ENCODE peak calls at places on chromosomes 5 and 9, in nine cellular contexts. One of them, this sample, is unnamed.

GRCh38 chr9:107739601-107740082 is 250.1 kb upstream of the KLF4 start:
- DNase-seq in heart left ventricle: peak; percentile 71
- DNase-seq in CD8-positive, alpha-beta T cell: no peak
- DNase-seq in cardiac muscle cell: peak; percentile 86
- DNase-seq in breast epithelium: peak; percentile 42
- DNase-seq in sigmoid colon: peak; percentile 74
- DNase-seq in GM23248: peak; percentile 75
- DNase-seq in HCT116: no peak
- DNase-seq in naive thymus-derived CD4-positive, alpha-beta T cell: no peak
- DNase-seq in this sample: no peak

GRCh38 chr5:149128023-149128875 is 13.0 kb upstream of the ABLIM3 start:
- DNase-seq in CD8-positive, alpha-beta T cell: no peak
- DNase-seq in breast epithelium: no peak
- DNase-seq in sigmoid colon: no peak
- DNase-seq in heart left ventricle: peak; percentile 42
- DNase-seq in cardiac muscle cell: peak; percentile 55
- DNase-seq in HCT116: no peak
- DNase-seq in GM23248: peak; percentile 60
- DNase-seq in naive thymus-derived CD4-positive, alpha-beta T cell: no peak
- DNase-seq in this sample: peak; percentile 8

GRCh38 chr9:34430843-34431437 is 27.4 kb downstream of the FAM219A start:
- DNase-seq in naive thymus-derived CD4-positive, alpha-beta T cell: no peak
- DNase-seq in heart left ventricle: peak; percentile 84
- DNase-seq in breast epithelium: peak; percentile 19
- DNase-seq in sigmoid colon: peak; percentile 69
- DNase-seq in CD8-positive, alpha-beta T cell: no peak
- DNase-seq in HCT116: peak; percentile 13
- DNase-seq in cardiac muscle cell: peak; percentile 86
- DNase-seq in GM23248: peak; percentile 81
- DNase-seq in this sample: peak; percentile 57

GRCh38 chr5:99949969-99950524 is 585.1 kb upstream of the FAM174A start:
- DNase-seq in naive thymus-derived CD4-positive, alpha-beta T cell: no peak
- DNase-seq in CD8-positive, alpha-beta T cell: no peak
- DNase-seq in sigmoid colon: no peak
- DNase-seq in GM23248: no peak
- DNase-seq in breast epithelium: no peak
- DNase-seq in heart left ventricle: no peak
- DNase-seq in HCT116: no peak
- DNase-seq in cardiac muscle cell: no peak
- DNase-seq in this sample: no peak

GRCh38 chr5:74653991-74654390 is 13.5 kb upstream of the ENC1 start:
- DNase-seq in CD8-positive, alpha-beta T cell: no peak
- DNase-seq in naive thymus-derived CD4-positive, alpha-beta T cell: no peak
- DNase-seq in sigmoid colon: no peak
- DNase-seq in HCT116: no peak
- DNase-seq in heart left ventricle: no peak
- DNase-seq in GM23248: no peak
- DNase-seq in cardiac muscle cell: no peak
- DNase-seq in breast epithelium: no peak
- DNase-seq in this sample: no peak

GRCh38 chr5:23776684-23777083 is 269.3 kb downstream of the PRDM9 start:
- DNase-seq in breast epithelium: no peak
- DNase-seq in cardiac muscle cell: no peak
- DNase-seq in heart left ventricle: no peak
- DNase-seq in CD8-positive, alpha-beta T cell: no peak
- DNase-seq in sigmoid colon: no peak
- DNase-seq in naive thymus-derived CD4-positive, alpha-beta T cell: no peak
- DNase-seq in GM23248: no peak
- DNase-seq in HCT116: no peak
- DNase-seq in this sample: no peak

GRCh38 chr5:153276151-153276550 is 214.3 kb upstream of the GRIA1 start:
- DNase-seq in sigmoid colon: no peak
- DNase-seq in HCT116: no peak
- DNase-seq in naive thymus-derived CD4-positive, alpha-beta T cell: no peak
- DNase-seq in heart left ventricle: no peak
- DNase-seq in GM23248: peak; percentile 48
- DNase-seq in cardiac muscle cell: peak; percentile 33
- DNase-seq in CD8-positive, alpha-beta T cell: no peak
- DNase-seq in breast epithelium: no peak
- DNase-seq in this sample: peak; percentile 46

GRCh38 chr5:36653046-36653445 is 46.6 kb downstream of the SLC1A3 start:
- DNase-seq in CD8-positive, alpha-beta T cell: no peak
- DNase-seq in naive thymus-derived CD4-positive, alpha-beta T cell: no peak
- DNase-seq in breast epithelium: no peak
- DNase-seq in cardiac muscle cell: no peak
- DNase-seq in GM23248: no peak
- DNase-seq in HCT116: no peak
- DNase-seq in sigmoid colon: no peak
- DNase-seq in heart left ventricle: no peak
- DNase-seq in this sample: no peak

GRCh38 chr5:110441035-110441434 is 285.4 kb downstream of the TMEM232 start:
- DNase-seq in GM23248: peak; percentile 66
- DNase-seq in cardiac muscle cell: peak; percentile 41
- DNase-seq in heart left ventricle: no peak
- DNase-seq in CD8-positive, alpha-beta T cell: no peak
- DNase-seq in sigmoid colon: no peak
- DNase-seq in HCT116: peak; percentile 31
- DNase-seq in naive thymus-derived CD4-positive, alpha-beta T cell: no peak
- DNase-seq in breast epithelium: no peak
- DNase-seq in this sample: peak; percentile 19

GRCh38 chr5:154860123-154860522 is 1.7 kb downstream of the CNOT8 start:
- DNase-seq in sigmoid colon: peak; percentile 73
- DNase-seq in breast epithelium: no peak
- DNase-seq in naive thymus-derived CD4-positive, alpha-beta T cell: no peak
- DNase-seq in HCT116: no peak
- DNase-seq in GM23248: peak; percentile 79
- DNase-seq in cardiac muscle cell: peak; percentile 74
- DNase-seq in heart left ventricle: peak; percentile 36
- DNase-seq in CD8-positive, alpha-beta T cell: no peak
- DNase-seq in this sample: no peak

GRCh38 chr9:88085481-88085880 is 52.8 kb downstream of the SPATA31C2 start:
- DNase-seq in sigmoid colon: no peak
- DNase-seq in GM23248: no peak
- DNase-seq in cardiac muscle cell: no peak
- DNase-seq in heart left ventricle: no peak
- DNase-seq in HCT116: no peak
- DNase-seq in naive thymus-derived CD4-positive, alpha-beta T cell: no peak
- DNase-seq in CD8-positive, alpha-beta T cell: no peak
- DNase-seq in breast epithelium: no peak
- DNase-seq in this sample: no peak

GRCh38 chr5:83474986-83475385 is 3.4 kb downstream of the VCAN start:
- DNase-seq in breast epithelium: no peak
- DNase-seq in heart left ventricle: no peak
- DNase-seq in cardiac muscle cell: no peak
- DNase-seq in sigmoid colon: no peak
- DNase-seq in CD8-positive, alpha-beta T cell: no peak
- DNase-seq in naive thymus-derived CD4-positive, alpha-beta T cell: no peak
- DNase-seq in HCT116: no peak
- DNase-seq in GM23248: no peak
- DNase-seq in this sample: no peak
- H3K4me3 ChIP-seq in breast epithelium: peak overlapping the region; percentile 53
- H3K4me3 ChIP-seq in heart left ventricle: peak overlapping the region; percentile 9
- H3K4me3 ChIP-seq in cardiac muscle cell: peak overlapping the region; percentile 90
- H3K4me3 ChIP-seq in sigmoid colon: peak overlapping the region; percentile 51
- H3K4me3 ChIP-seq in CD8-positive, alpha-beta T cell: no peak overlapping the region
- H3K4me3 ChIP-seq in naive thymus-derived CD4-positive, alpha-beta T cell: no peak overlapping the region
- H3K4me3 ChIP-seq in HCT116: peak overlapping the region; percentile 55
- H3K4me3 ChIP-seq in GM23248: peak overlapping the region; percentile 90
- H3K4me3 ChIP-seq in this sample: no peak overlapping the region

DNA sequence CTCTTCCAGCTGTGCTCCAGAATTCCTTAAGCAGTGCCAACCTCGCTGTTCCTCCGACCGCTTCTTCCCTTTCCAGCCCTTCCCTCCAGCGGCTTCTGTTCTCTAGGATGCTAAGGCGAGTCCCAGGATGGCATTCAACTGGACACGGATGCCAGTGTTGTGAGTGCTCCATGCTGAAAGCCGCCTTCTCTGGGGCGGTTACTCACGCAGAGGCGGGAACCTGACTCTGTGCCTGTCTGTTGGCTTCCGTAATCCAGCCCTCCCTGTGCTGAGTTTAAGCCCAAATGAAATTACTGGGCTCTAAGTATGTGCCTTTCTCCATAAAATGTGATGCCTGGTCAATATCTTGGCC is 20.2 kb downstream of the COL5A1 start:
- DNase-seq in heart left ventricle: peak; percentile 52
- DNase-seq in sigmoid colon: peak; percentile 93
- DNase-seq in GM23248: peak; percentile 98
- DNase-seq in CD8-positive, alpha-beta T cell: no peak
- DNase-seq in naive thymus-derived CD4-positive, alpha-beta T cell: no peak
- DNase-seq in breast epithelium: no peak
- DNase-seq in cardiac muscle cell: no peak
- DNase-seq in HCT116: no peak
- DNase-seq in this sample: no peak
- H3K4me3 ChIP-seq in heart left ventricle: no peak overlapping the region
- H3K4me3 ChIP-seq in sigmoid colon: no peak overlapping the region
- H3K4me3 ChIP-seq in GM23248: peak overlapping the region; percentile 26
- H3K4me3 ChIP-seq in CD8-positive, alpha-beta T cell: no peak overlapping the region
- H3K4me3 ChIP-seq in naive thymus-derived CD4-positive, alpha-beta T cell: no peak overlapping the region
- H3K4me3 ChIP-seq in breast epithelium: no peak overlapping the region
- H3K4me3 ChIP-seq in cardiac muscle cell: no peak overlapping the region
- H3K4me3 ChIP-seq in HCT116: no peak overlapping the region
- H3K4me3 ChIP-seq in this sample: no peak overlapping the region

GRCh38 chr5:26791433-26791832 is 247.0 kb downstream of the CDH9 start:
- DNase-seq in cardiac muscle cell: no peak
- DNase-seq in CD8-positive, alpha-beta T cell: no peak
- DNase-seq in GM23248: no peak
- DNase-seq in heart left ventricle: no peak
- DNase-seq in HCT116: no peak
- DNase-seq in sigmoid colon: no peak
- DNase-seq in breast epithelium: no peak
- DNase-seq in naive thymus-derived CD4-positive, alpha-beta T cell: no peak
- DNase-seq in this sample: no peak
- H3K4me3 ChIP-seq in cardiac muscle cell: no peak overlapping the region
- H3K4me3 ChIP-seq in CD8-positive, alpha-beta T cell: no peak overlapping the region
- H3K4me3 ChIP-seq in GM23248: no peak overlapping the region
- H3K4me3 ChIP-seq in heart left ventricle: no peak overlapping the region
- H3K4me3 ChIP-seq in HCT116: no peak overlapping the region
- H3K4me3 ChIP-seq in sigmoid colon: no peak overlapping the region
- H3K4me3 ChIP-seq in breast epithelium: no peak overlapping the region
- H3K4me3 ChIP-seq in naive thymus-derived CD4-positive, alpha-beta T cell: no peak overlapping the region
- H3K4me3 ChIP-seq in this sample: no peak overlapping the region

GRCh38 chr5:169072223-169072622 is 228.7 kb downstream of the SLIT3 start:
- DNase-seq in HCT116: no peak
- DNase-seq in sigmoid colon: no peak
- DNase-seq in naive thymus-derived CD4-positive, alpha-beta T cell: no peak
- DNase-seq in GM23248: no peak
- DNase-seq in breast epithelium: no peak
- DNase-seq in CD8-positive, alpha-beta T cell: no peak
- DNase-seq in heart left ventricle: no peak
- DNase-seq in cardiac muscle cell: no peak
- DNase-seq in this sample: no peak
- H3K4me3 ChIP-seq in HCT116: no peak overlapping the region
- H3K4me3 ChIP-seq in sigmoid colon: no peak overlapping the region
- H3K4me3 ChIP-seq in naive thymus-derived CD4-positive, alpha-beta T cell: no peak overlapping the region
- H3K4me3 ChIP-seq in GM23248: no peak overlapping the region
- H3K4me3 ChIP-seq in breast epithelium: no peak overlapping the region
- H3K4me3 ChIP-seq in CD8-positive, alpha-beta T cell: no peak overlapping the region
- H3K4me3 ChIP-seq in heart left ventricle: no peak overlapping the region
- H3K4me3 ChIP-seq in cardiac muscle cell: no peak overlapping the region
- H3K4me3 ChIP-seq in this sample: no peak overlapping the region

GRCh38 chr9:133821606-133822438 is 83.7 kb upstream of the SARDH start:
- DNase-seq in naive thymus-derived CD4-positive, alpha-beta T cell: no peak
- DNase-seq in CD8-positive, alpha-beta T cell: no peak
- DNase-seq in HCT116: no peak
- DNase-seq in heart left ventricle: no peak
- DNase-seq in GM23248: no peak
- DNase-seq in cardiac muscle cell: no peak
- DNase-seq in breast epithelium: no peak
- DNase-seq in sigmoid colon: no peak
- DNase-seq in this sample: no peak
- H3K4me3 ChIP-seq in naive thymus-derived CD4-positive, alpha-beta T cell: no peak overlapping the region
- H3K4me3 ChIP-seq in CD8-positive, alpha-beta T cell: no peak overlapping the region
- H3K4me3 ChIP-seq in HCT116: no peak overlapping the region
- H3K4me3 ChIP-seq in heart left ventricle: no peak overlapping the region
- H3K4me3 ChIP-seq in GM23248: no peak overlapping the region
- H3K4me3 ChIP-seq in cardiac muscle cell: no peak overlapping the region
- H3K4me3 ChIP-seq in breast epithelium: no peak overlapping the region
- H3K4me3 ChIP-seq in sigmoid colon: no peak overlapping the region
- H3K4me3 ChIP-seq in this sample: no peak overlapping the region

GRCh38 chr5:132425975-132426524 is 56.5 kb downstream of the SLC22A5 start:
- DNase-seq in heart left ventricle: no peak
- DNase-seq in breast epithelium: no peak
- DNase-seq in CD8-positive, alpha-beta T cell: no peak
- DNase-seq in naive thymus-derived CD4-positive, alpha-beta T cell: no peak
- DNase-seq in sigmoid colon: no peak
- DNase-seq in HCT116: no peak
- DNase-seq in cardiac muscle cell: no peak
- DNase-seq in GM23248: peak; percentile 29
- DNase-seq in this sample: no peak
- H3K4me3 ChIP-seq in heart left ventricle: no peak overlapping the region
- H3K4me3 ChIP-seq in breast epithelium: no peak overlapping the region
- H3K4me3 ChIP-seq in CD8-positive, alpha-beta T cell: peak overlapping the region; percentile 17
- H3K4me3 ChIP-seq in naive thymus-derived CD4-positive, alpha-beta T cell: peak overlapping the region; percentile 41
- H3K4me3 ChIP-seq in sigmoid colon: no peak overlapping the region
- H3K4me3 ChIP-seq in HCT116: no peak overlapping the region
- H3K4me3 ChIP-seq in cardiac muscle cell: no peak overlapping the region
- H3K4me3 ChIP-seq in GM23248: peak overlapping the region; percentile 24
- H3K4me3 ChIP-seq in this sample: peak overlapping the region; percentile 37

DNA sequence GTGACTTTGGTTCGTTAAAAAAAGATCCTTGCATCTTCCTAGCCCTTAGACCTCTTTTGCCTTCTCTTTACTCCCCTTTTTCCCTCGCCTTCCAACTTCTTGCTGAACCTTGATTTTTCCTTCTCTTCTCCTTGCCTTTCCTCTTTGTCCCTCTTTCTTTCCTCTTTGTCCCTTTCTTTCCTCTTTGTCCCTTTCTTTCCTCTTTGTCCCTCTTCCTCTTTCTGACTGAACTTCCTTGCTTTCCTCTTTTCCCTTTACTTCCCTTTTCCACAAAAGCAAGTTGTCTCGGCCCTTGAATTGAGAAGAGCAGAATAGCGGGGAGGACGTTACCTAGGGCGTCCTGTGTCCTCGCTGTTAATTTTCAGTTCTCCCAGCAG is 1.4 kb upstream of the MLLT3 start:
- DNase-seq in breast epithelium: no peak
- DNase-seq in cardiac muscle cell: no peak
- DNase-seq in GM23248: no peak
- DNase-seq in naive thymus-derived CD4-positive, alpha-beta T cell: no peak
- DNase-seq in sigmoid colon: no peak
- DNase-seq in heart left ventricle: no peak
- DNase-seq in HCT116: no peak
- DNase-seq in CD8-positive, alpha-beta T cell: no peak
- DNase-seq in this sample: no peak
- H3K4me3 ChIP-seq in breast epithelium: peak overlapping the region; percentile 79
- H3K4me3 ChIP-seq in cardiac muscle cell: peak overlapping the region; percentile 81
- H3K4me3 ChIP-seq in GM23248: peak overlapping the region; percentile 91
- H3K4me3 ChIP-seq in naive thymus-derived CD4-positive, alpha-beta T cell: peak overlapping the region; percentile 84
- H3K4me3 ChIP-seq in sigmoid colon: peak overlapping the region; percentile 94
- H3K4me3 ChIP-seq in heart left ventricle: peak overlapping the region; percentile 82
- H3K4me3 ChIP-seq in HCT116: peak overlapping the region; percentile 52
- H3K4me3 ChIP-seq in CD8-positive, alpha-beta T cell: peak overlapping the region; percentile 97
- H3K4me3 ChIP-seq in this sample: peak overlapping the region; percentile 81